ENCODE peak calls at places on chromosomes 5 and 9, in four cellular contexts. J is K562, P is GM12878, A is HL-60. W is an unnamed sample.

GRCh38 chr9:90883661-90884060 is 82.0 kb downstream of the SYK start:
- DNase-seq in A (no peak), P (no peak), J (no peak), W (no peak)

GRCh38 chr5:3252235-3252634 is 343.4 kb upstream of the IRX1 start:
- DNase-seq in P (no peak), A (no peak), J (no peak), W (no peak)

GRCh38 chr9:34513567-34514214 is 9.1 kb downstream of the ENHO start:
- DNase-seq in A (no peak), J (no peak), P (no peak), W (no peak)

GRCh38 chr5:32339198-32339597 is 26.5 kb upstream of the MTMR12 start:
- DNase-seq in J (no peak), P (no peak), A (no peak), W (no peak)

GRCh38 chr9:89812556-89813181 is 207.9 kb downstream of the GADD45G start:
- DNase-seq in J (no peak), A (no peak), P (no peak), W (no peak)

GRCh38 chr5:8557728-8558127 is 688.8 kb downstream of the MTRR start:
- DNase-seq in P (no peak), A (no peak), J (no peak), W (no peak)

GRCh38 chr9:91162311-91162710 is 199.4 kb downstream of the AUH start:
- DNase-seq in P (no peak), J (no peak), A (no peak), W (no peak)

GRCh38 chr5:31186672-31187267 is 6.7 kb upstream of the CDH6 start:
- DNase-seq in P (no peak), J (peak; percentile 44), A (peak; percentile 1), W (no peak)

GRCh38 chr9:95017661-95018060 is 291.2 kb downstream of the AOPEP start:
- DNase-seq in P (no peak), A (no peak), J (no peak), W (no peak)

GRCh38 chr9:107338911-107339659 is 56.0 kb downstream of the RAD23B start:
- DNase-seq in A (no peak), J (no peak), P (no peak), W (no peak)

GRCh38 chr5:96476654-96477053 is 43.6 kb upstream of the PCSK1 start:
- DNase-seq in P (no peak), A (no peak), J (no peak), W (no peak)

GRCh38 chr9:118693645-118694044 is 675.6 kb downstream of the BRINP1 start:
- DNase-seq in P (no peak), J (no peak), A (no peak), W (no peak)

GRCh38 chr5:35647128-35647527 is 29.5 kb downstream of the SPEF2 start:
- DNase-seq in P (no peak), A (no peak), J (no peak), W (no peak)

GRCh38 chr5:111574316-111574715 is 62.0 kb upstream of the STARD4 start:
- DNase-seq in P (no peak), J (no peak), A (no peak), W (no peak)

GRCh38 chr5:120293796-120294195 is 170.3 kb upstream of the PRR16 start:
- DNase-seq in A (no peak), J (no peak), P (no peak), W (no peak)

GRCh38 chr9:114250235-114250568 is 72.7 kb upstream of the ORM1 start:
- DNase-seq in P (no peak), A (no peak), J (no peak), W (no peak)

GRCh38 chr5:112005533-112005926 is 248.5 kb upstream of the NREP start:
- DNase-seq in P (no peak), J (no peak), A (no peak), W (no peak)

GRCh38 chr5:179699640-179700298 is 1.0 kb downstream of the CANX start:
- DNase-seq in A (no peak), P (no peak), J (peak; percentile 25), W (no peak)

GRCh38 chr5:151692312-151692711 is 5.6 kb upstream of the SPARC start:
- DNase-seq in A (no peak), J (no peak), P (no peak), W (no peak)

GRCh38 chr5:13540154-13540815 is 404.2 kb downstream of the DNAH5 start:
- DNase-seq in A (no peak), J (no peak), P (no peak), W (no peak)

GRCh38 chr5:78597068-78597857 is 51.3 kb downstream of the LHFPL2 start:
- DNase-seq in J (no peak), A (no peak), P (no peak), W (no peak)

GRCh38 chr5:175895701-175896102 is 24.3 kb downstream of the CPLX2 start:
- DNase-seq in P (peak; percentile 53), J (no peak), A (peak; percentile 74), W (peak; percentile 54)

GRCh38 chr5:171647043-171647899 is 138.3 kb upstream of the SMIM23 start:
- DNase-seq in J (no peak), A (no peak), P (no peak), W (no peak)

GRCh38 chr5:142011572-142012185 is 1.1 kb downstream of the GNPDA1 start:
- DNase-seq in A (no peak), J (no peak), P (no peak), W (no peak)

GRCh38 chr5:122400961-122401360 is 88.9 kb downstream of the SNCAIP start:
- DNase-seq in A (no peak), J (no peak), P (no peak), W (no peak)

GRCh38 chr5:152246401-152246800 is 158.7 kb downstream of the NMUR2 start:
- DNase-seq in A (peak; percentile 16), J (no peak), P (no peak), W (no peak)

GRCh38 chr9:134455951-134456739 is 129.9 kb downstream of the RXRA start:
- DNase-seq in J (peak; percentile 52), P (no peak), A (peak; percentile 70), W (peak; percentile 64)

GRCh38 chr9:99592834-99593584 is 228.7 kb upstream of the NR4A3 start:
- DNase-seq in A (no peak), J (no peak), P (no peak), W (no peak)

GRCh38 chr5:154086641-154087040 is 47.9 kb downstream of the MFAP3 start:
- DNase-seq in P (no peak), J (no peak), A (no peak), W (no peak)

GRCh38 chr5:145446412-145446811 is 388.7 kb downstream of the PRELID2 start:
- DNase-seq in A (no peak), P (no peak), J (no peak), W (no peak)
- TF ChIP-seq SPI1 in A (no peak), P (no peak), J (no peak), W (no peak)

GRCh38 chr5:88544131-88544530 is 275.5 kb upstream of the TMEM161B start:
- DNase-seq in J (no peak), P (no peak), A (no peak), W (no peak)

GRCh38 chr5:88545348-88545747 is 276.7 kb upstream of the TMEM161B start:
- DNase-seq in J (no peak), P (no peak), A (no peak), W (no peak)

GRCh38 chr5:88548136-88548535 is 279.5 kb upstream of the TMEM161B start:
- DNase-seq in P (no peak), J (no peak), A (no peak), W (no peak)

GRCh38 chr5:88542786-88543185 is 274.1 kb upstream of the TMEM161B start:
- DNase-seq in A (no peak), P (no peak), J (no peak), W (no peak)

DNA sequence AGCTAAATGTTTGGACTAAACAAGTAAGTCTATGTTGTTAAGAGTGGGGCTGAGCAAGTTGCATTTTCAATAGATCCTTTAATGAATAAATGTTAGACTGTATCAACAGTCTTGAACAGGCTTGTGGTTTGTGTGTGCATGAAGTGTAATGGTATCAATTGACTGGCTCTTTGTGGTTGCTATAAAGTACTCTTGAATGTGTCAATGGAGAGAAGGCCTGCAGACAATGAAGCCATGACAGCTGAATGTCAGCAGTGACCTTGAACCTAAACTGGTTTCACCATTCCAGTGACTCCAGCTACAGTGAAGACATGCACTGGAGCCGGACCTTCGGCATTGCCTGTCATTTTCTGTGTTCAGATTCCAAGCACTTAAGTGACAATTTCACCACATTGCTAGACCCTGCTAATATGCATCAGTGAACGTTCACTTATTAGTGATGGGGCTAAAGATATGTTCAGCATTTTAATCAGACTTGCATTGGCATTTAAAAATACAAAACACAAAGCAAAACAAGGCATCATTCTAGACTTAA is 276.0 kb upstream of the TMEM161B start:
- DNase-seq in P (no peak), J (no peak), A (no peak), W (no peak)
- TF ChIP-seq SPI1 in P (no peak), J (no peak), A (no peak), W (no peak)

GRCh38 chr5:126525630-126526245 is 69.3 kb downstream of the ALDH7A1 start:
- DNase-seq in P (no peak), A (no peak), J (no peak), W (no peak)
- TF ChIP-seq SPI1 in P (no peak), A (no peak), J (peak; percentile 26), W (no peak)

GRCh38 chr9:75067894-75068293 is 20.1 kb downstream of the NMRK1 start:
- DNase-seq in P (no peak), A (no peak), J (no peak), W (no peak)

GRCh38 chr9:75072895-75073294 is 15.1 kb downstream of the NMRK1 start:
- DNase-seq in A (no peak), P (no peak), J (no peak), W (no peak)

GRCh38 chr9:75069171-75069570 is 18.8 kb downstream of the NMRK1 start:
- DNase-seq in P (no peak), A (no peak), J (no peak), W (no peak)

GRCh38 chr9:75071530-75072122 is 16.3 kb downstream of the NMRK1 start:
- DNase-seq in A (no peak), J (no peak), P (no peak), W (no peak)
- TF ChIP-seq SPI1 in A (no peak), J (no peak), P (no peak), W (no peak)